ENCODE peak calls at places on chromosome 4, in six cellular contexts. G, V, P, S, J and E are unnamed samples.

GRCh38 chr4:165541773-165542459 is 163.1 kb downstream of the CPE start:
- DNase-seq in S (no peak), J (no peak), V (no peak), G (no peak), P (no peak), E (no peak)

GRCh38 chr4:112813790-112814189 is 176.8 kb downstream of the LARP7 start:
- DNase-seq in S (peak; percentile 39), G (no peak), P (peak; percentile 33), V (no peak), J (peak; percentile 23), E (no peak)

GRCh38 chr4:40587826-40588225 is 41.8 kb downstream of the RBM47 start:
- DNase-seq in J (peak; percentile 35), P (peak; percentile 19), S (peak; percentile 70), G (no peak), V (no peak), E (no peak)

GRCh38 chr4:41600243-41600642 is 62.3 kb downstream of the LIMCH1 start:
- DNase-seq in J (no peak), P (no peak), S (peak; percentile 16), V (no peak), G (no peak), E (no peak)

GRCh38 chr4:177047851-177048174 is 255.1 kb upstream of the VEGFC start:
- DNase-seq in P (no peak), S (peak; percentile 6), G (no peak), V (no peak), J (peak; percentile 16), E (no peak)

GRCh38 chr4:25402521-25402920 is 25.5 kb downstream of the ANAPC4 start:
- DNase-seq in V (no peak), S (peak; percentile 43), G (no peak), P (no peak), J (peak; percentile 23), E (no peak)

GRCh38 chr4:98605216-98605615 is 53.2 kb downstream of the TSPAN5 start:
- DNase-seq in P (peak; percentile 34), S (no peak), V (no peak), G (no peak), J (no peak), E (no peak)

GRCh38 chr4:98473046-98473445 is 185.4 kb downstream of the TSPAN5 start:
- DNase-seq in V (no peak), G (no peak), P (no peak), S (peak; percentile 27), J (no peak), E (no peak)

GRCh38 chr4:26377352-26378311 is 56.8 kb downstream of the RBPJ start:
- DNase-seq in G (no peak), J (no peak), S (no peak), V (no peak), P (no peak), E (no peak)

DNA sequence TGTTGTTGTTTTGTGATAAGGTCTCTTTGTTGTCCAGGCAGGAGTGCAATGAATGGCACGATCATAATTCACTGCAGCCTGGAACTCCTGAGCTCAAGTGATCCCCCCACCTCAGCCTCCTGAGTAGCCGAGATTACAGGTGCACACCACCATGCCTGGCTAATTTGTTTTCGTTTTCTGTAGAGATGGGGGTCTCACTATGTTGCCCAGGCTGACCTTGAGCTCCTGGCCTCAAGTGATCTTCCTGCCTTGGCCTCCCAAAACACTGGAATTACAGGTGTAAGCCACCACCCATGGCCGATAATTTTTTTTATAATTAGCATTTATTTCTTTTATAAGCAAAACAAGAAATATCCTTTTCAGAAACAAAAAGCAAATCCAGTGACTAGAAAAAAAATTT is 3.6 kb downstream of the PLAC8 start:
- DNase-seq in V (no peak), S (no peak), J (no peak), G (no peak), P (no peak), E (no peak)
- H3K4me3 ChIP-seq in V (peak overlapping the region; percentile 62), S (no peak overlapping the region), J (no peak overlapping the region), G (no peak overlapping the region), P (no peak overlapping the region), E (no peak overlapping the region)

DNA sequence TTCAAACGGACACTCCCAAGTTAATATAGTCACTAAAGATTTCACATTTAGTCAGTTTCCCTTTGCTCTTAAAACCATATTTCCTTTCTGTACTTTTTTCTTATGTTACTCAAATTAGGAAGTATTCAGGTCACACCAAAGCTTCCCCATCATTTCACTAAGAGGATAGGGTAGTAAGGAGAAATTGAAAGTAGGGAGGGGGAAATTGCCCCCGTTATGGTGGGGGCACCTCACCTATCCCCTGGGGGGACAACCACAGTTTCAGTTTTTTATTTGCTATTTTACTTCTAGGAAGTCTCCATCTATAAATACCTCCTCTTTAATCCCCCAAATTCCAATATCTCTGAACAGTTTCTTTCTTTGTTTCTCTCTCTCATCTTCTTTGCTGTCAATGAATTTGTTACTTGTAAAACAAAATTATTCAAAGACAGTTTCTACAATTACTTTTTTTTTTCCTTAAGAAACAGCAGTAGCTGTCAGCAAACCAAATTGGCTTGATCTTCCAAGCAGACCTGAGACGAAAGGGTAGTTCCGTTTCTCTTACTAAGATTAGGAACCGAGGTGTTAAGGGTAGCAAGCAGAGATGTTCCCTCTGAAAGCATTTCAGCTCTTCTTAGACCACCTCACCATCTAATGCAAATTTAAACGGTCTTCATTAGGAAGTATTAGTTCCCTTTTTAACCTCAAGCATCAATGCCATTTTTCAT is 160.2 kb upstream of the KLF3 start:
- DNase-seq in G (no peak), V (no peak), P (no peak), S (no peak), J (no peak), E (no peak)
- H3K4me3 ChIP-seq in G (no peak overlapping the region), V (no peak overlapping the region), P (no peak overlapping the region), S (no peak overlapping the region), J (no peak overlapping the region), E (no peak overlapping the region)

DNA sequence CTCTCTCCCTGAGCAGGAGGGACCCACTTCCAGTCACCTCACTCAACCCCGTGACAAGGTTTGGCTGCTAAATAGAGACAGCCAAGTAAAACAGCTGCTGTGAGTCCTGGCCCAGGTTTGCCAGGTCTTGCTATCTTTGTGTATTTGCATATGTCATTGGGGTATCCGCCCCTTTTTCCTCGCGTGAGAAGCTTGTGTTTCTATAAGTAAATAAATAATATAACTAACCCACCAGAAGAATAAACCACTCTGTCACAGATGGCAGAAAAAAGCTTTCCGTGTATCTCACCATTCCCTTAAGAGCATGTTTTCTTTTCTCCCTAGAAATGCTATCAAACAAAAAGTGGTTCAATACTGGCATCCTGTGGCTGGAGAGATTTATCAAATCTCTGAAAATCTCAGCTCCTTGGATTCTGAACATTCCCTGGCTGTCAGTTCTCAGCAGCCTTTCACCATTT is 66.8 kb downstream of the SLC7A11 start:
- DNase-seq in S (peak; percentile 64), G (no peak), J (no peak), P (peak; percentile 37), V (peak; percentile 23), E (no peak)
- H3K4me3 ChIP-seq in S (no peak overlapping the region), G (no peak overlapping the region), J (no peak overlapping the region), P (no peak overlapping the region), V (no peak overlapping the region), E (no peak overlapping the region)

GRCh38 chr4:184267206-184267608 is 49.5 kb upstream of the ENPP6 start:
- DNase-seq in G (no peak), V (no peak), P (no peak), J (no peak), S (no peak), E (no peak)
- H3K4me3 ChIP-seq in G (no peak overlapping the region), V (no peak overlapping the region), P (no peak overlapping the region), J (no peak overlapping the region), S (no peak overlapping the region), E (no peak overlapping the region)

DNA sequence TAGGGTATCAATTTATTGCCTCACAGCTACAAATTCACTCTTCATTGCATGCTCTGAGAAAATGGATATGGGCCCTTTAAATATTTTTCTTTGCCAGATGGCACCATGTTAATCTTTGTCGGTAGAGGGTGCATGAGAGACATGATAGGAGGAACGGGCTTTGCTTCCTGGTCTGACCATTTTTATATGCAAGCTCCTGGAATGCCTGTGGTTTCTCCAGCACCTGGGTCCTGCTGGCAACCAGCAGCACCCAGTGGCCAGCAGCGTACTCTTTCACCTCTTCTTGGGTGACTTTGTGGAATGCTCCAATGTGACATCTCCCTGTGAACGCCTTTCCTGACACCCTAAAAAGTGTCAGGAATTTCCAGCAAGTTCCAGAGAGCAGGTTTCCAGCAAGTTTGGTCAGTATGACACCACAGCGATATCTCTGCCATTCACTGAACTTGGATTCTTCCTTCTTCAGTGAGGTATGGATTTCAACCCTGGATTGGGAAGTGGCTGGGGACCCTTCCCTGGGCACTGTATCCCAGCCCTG is 140.3 kb upstream of the PGRMC2 start:
- DNase-seq in S (peak; percentile 86), P (peak; percentile 55), G (no peak), V (peak; percentile 77), J (peak; percentile 51), E (peak; percentile 68)
- H3K4me3 ChIP-seq in S (peak overlapping the region; percentile 2), P (no peak overlapping the region), G (no peak overlapping the region), V (peak overlapping the region; percentile 26), J (no peak overlapping the region), E (no peak overlapping the region)

DNA sequence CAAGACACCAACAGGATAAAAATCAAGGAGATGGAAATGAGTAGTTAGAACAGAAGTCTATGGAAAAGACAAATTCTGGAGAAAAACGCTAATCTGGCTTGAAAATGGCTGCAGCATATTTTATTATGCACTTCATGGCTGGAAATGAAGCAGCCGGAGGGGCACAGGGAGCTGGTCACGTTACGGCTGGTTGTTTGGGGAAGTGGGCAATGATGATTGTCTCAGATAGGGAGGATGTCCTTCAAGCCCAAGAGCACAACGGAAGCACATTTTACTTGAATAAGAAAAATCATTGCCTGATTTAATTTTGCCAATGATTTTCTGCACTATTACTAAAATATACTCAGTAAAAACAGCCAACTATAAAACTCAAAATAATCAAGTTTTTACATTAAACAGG is 27.2 kb upstream of the MAPK10 start:
- DNase-seq in G (no peak), J (no peak), S (no peak), V (no peak), P (no peak), E (no peak)
- H3K4me3 ChIP-seq in G (no peak overlapping the region), J (no peak overlapping the region), S (no peak overlapping the region), V (no peak overlapping the region), P (no peak overlapping the region), E (no peak overlapping the region)

GRCh38 chr4:7936963-7937362 is 2.7 kb downstream of the AFAP1 start:
- DNase-seq in V (no peak), G (no peak), S (no peak), P (no peak), J (no peak), E (no peak)

GRCh38 chr4:7938513-7939376 is 916 bp downstream of the AFAP1 start:
- DNase-seq in P (no peak), V (peak; percentile 29), G (peak; percentile 82), S (peak; percentile 50), J (no peak), E (no peak)

GRCh38 chr4:7942019-7942556 is 2.4 kb upstream of the AFAP1 start:
- DNase-seq in V (no peak), P (no peak), S (no peak), J (no peak), G (no peak), E (no peak)

GRCh38 chr4:7941111-7942018 is 1.7 kb upstream of the AFAP1 start:
- DNase-seq in P (no peak), S (no peak), V (no peak), J (no peak), G (no peak), E (no peak)

GRCh38 chr4:7939377-7940108 is at the start of gene AFAP1:
- DNase-seq in G (peak; percentile 95), S (peak; percentile 86), P (peak; percentile 60), V (peak; percentile 91), J (no peak), E (peak; percentile 92)
- H3K4me3 ChIP-seq in G (peak within 1 kb of the TSS; percentile 96), S (peak within 1 kb of the TSS; percentile 75), P (peak within 1 kb of the TSS; percentile 86), V (peak within 1 kb of the TSS; percentile 86), J (peak within 1 kb of the TSS; percentile 94), E (peak within 1 kb of the TSS; percentile 87)